ENCODE peak calls at places on chromosomes 1 and 21, in six cellular contexts. Q, V, G, S, O and F are unnamed samples.

GRCh38 chr1:223180803-223181321 is 37.8 kb upstream of the TLR5 start:
- DNase-seq in O (no peak), V (no peak), S (peak; percentile 12), G (no peak), Q (no peak), F (no peak)

GRCh38 chr1:15678578-15678977 is 5.5 kb upstream of the PLEKHM2 start:
- DNase-seq in S (peak; percentile 53), G (no peak), O (peak; percentile 45), Q (peak; percentile 14), V (peak; percentile 62), F (peak; percentile 65)

GRCh38 chr1:184078564-184079107 is 27.1 kb downstream of the TSEN15 start:
- DNase-seq in V (no peak), S (no peak), Q (no peak), O (no peak), G (no peak), F (no peak)

GRCh38 chr1:183227963-183228649 is 42.0 kb downstream of the LAMC2 start:
- DNase-seq in S (no peak), V (peak; percentile 30), O (peak; percentile 26), Q (peak; percentile 54), G (peak; percentile 66), F (peak; percentile 89)

GRCh38 chr1:181517181-181517875 is 34.0 kb downstream of the CACNA1E start:
- DNase-seq in G (no peak), S (no peak), V (no peak), Q (no peak), O (no peak), F (no peak)

GRCh38 chr1:2877391-2877790 is 75.9 kb upstream of the TTC34 start:
- DNase-seq in S (no peak), V (no peak), Q (no peak), G (no peak), O (no peak), F (no peak)

GRCh38 chr1:233114159-233114558 is 163.7 kb downstream of the NTPCR start:
- DNase-seq in V (no peak), O (peak; percentile 29), S (no peak), G (no peak), Q (peak; percentile 10), F (peak; percentile 25)

GRCh38 chr1:114314098-114314497 is 160.4 kb upstream of the SYT6 start:
- DNase-seq in O (no peak), S (no peak), Q (no peak), V (no peak), G (no peak), F (no peak)

GRCh38 chr1:98439471-98439870 is 222.1 kb upstream of the SNX7 start:
- DNase-seq in S (no peak), Q (no peak), O (no peak), G (no peak), V (no peak), F (no peak)

GRCh38 chr1:159881930-159882839 is 17.8 kb downstream of the CFAP45 start:
- DNase-seq in Q (peak; percentile 89), G (peak; percentile 59), S (no peak), O (peak; percentile 96), V (peak; percentile 32), F (no peak)

GRCh38 chr1:183896466-183897026 is 91.6 kb downstream of the RGL1 start:
- DNase-seq in S (no peak), O (no peak), G (no peak), Q (no peak), V (no peak), F (no peak)

GRCh38 chr1:76257823-76258222 is 183.3 kb downstream of the ST6GALNAC3 start:
- DNase-seq in S (no peak), G (no peak), V (no peak), Q (peak; percentile 20), O (no peak), F (no peak)

GRCh38 chr1:218339267-218339831 is 5.8 kb upstream of the TGFB2 start:
- DNase-seq in V (peak; percentile 19), Q (peak; percentile 74), O (no peak), G (peak; percentile 40), S (no peak), F (peak; percentile 53)

GRCh38 chr1:82778612-82779011 is 977.9 kb downstream of the ADGRL2 start:
- DNase-seq in O (no peak), G (peak; percentile 13), V (no peak), Q (peak; percentile 17), S (no peak), F (peak; percentile 66)

GRCh38 chr1:54109131-54110105 is 43.4 kb downstream of the CDCP2 start:
- DNase-seq in V (no peak), G (no peak), S (no peak), O (no peak), Q (no peak), F (no peak)

GRCh38 chr21:37530901-37531351 is 164.4 kb downstream of the DYRK1A start:
- DNase-seq in G (no peak), Q (no peak), O (no peak), S (no peak), V (no peak), F (no peak)

GRCh38 chr1:21280011-21280471 is 10.2 kb downstream of the ECE1 start:
- DNase-seq in Q (peak; percentile 92), O (no peak), G (no peak), V (no peak), S (no peak), F (no peak)

GRCh38 chr1:99682291-99682751 is 36.4 kb downstream of the PALMD start:
- DNase-seq in G (no peak), O (no peak), S (no peak), Q (peak; percentile 89), V (no peak), F (no peak)

GRCh38 chr1:161440312-161440894 is 64.9 kb upstream of the FCGR2A start:
- DNase-seq in O (no peak), Q (peak; percentile 51), G (peak; percentile 85), S (peak; percentile 23), V (peak; percentile 51), F (peak; percentile 89)

GRCh38 chr1:236377832-236378535 is 16.1 kb upstream of the EDARADD start:
- DNase-seq in S (no peak), G (no peak), Q (no peak), O (no peak), V (no peak), F (no peak)

GRCh38 chr1:59151387-59151761 is 145.5 kb upstream of the FGGY start:
- DNase-seq in S (no peak), O (no peak), G (no peak), Q (no peak), V (no peak), F (no peak)

GRCh38 chr21:45715441-45715840 is 71.9 kb downstream of the PCBP3 start:
- DNase-seq in Q (no peak), G (no peak), S (no peak), V (no peak), O (no peak), F (no peak)

GRCh38 chr1:153598309-153599172 is 14.4 kb downstream of the S100A16 start:
- DNase-seq in G (no peak), S (peak; percentile 88), V (no peak), O (no peak), Q (peak; percentile 78), F (peak; percentile 93)

GRCh38 chr1:221344693-221345092 is 397.2 kb downstream of the DUSP10 start:
- DNase-seq in O (no peak), Q (no peak), G (no peak), S (no peak), V (no peak), F (no peak)

GRCh38 chr1:73909043-73909567 is 288.9 kb downstream of the LRRIQ3 start:
- DNase-seq in Q (no peak), V (no peak), G (no peak), S (no peak), O (no peak), F (no peak)

GRCh38 chr1:62688687-62689085 is 500 bp upstream of the DOCK7 start:
- DNase-seq in Q (no peak), G (no peak), V (peak; percentile 4), S (no peak), O (no peak), F (peak; percentile 44)

GRCh38 chr1:62686822-62687221 is 1.4 kb downstream of the DOCK7 start:
- DNase-seq in S (no peak), O (no peak), G (no peak), Q (no peak), V (no peak), F (no peak)

GRCh38 chr1:62689524-62689923 is 1.3 kb upstream of the DOCK7 start:
- DNase-seq in V (peak; percentile 77), S (no peak), O (peak; percentile 51), G (no peak), Q (peak; percentile 76), F (no peak)

GRCh38 chr1:62687421-62687902 is 724 bp downstream of the DOCK7 start:
- DNase-seq in O (no peak), S (no peak), Q (peak; percentile 54), G (no peak), V (peak; percentile 65), F (no peak)

DNA sequence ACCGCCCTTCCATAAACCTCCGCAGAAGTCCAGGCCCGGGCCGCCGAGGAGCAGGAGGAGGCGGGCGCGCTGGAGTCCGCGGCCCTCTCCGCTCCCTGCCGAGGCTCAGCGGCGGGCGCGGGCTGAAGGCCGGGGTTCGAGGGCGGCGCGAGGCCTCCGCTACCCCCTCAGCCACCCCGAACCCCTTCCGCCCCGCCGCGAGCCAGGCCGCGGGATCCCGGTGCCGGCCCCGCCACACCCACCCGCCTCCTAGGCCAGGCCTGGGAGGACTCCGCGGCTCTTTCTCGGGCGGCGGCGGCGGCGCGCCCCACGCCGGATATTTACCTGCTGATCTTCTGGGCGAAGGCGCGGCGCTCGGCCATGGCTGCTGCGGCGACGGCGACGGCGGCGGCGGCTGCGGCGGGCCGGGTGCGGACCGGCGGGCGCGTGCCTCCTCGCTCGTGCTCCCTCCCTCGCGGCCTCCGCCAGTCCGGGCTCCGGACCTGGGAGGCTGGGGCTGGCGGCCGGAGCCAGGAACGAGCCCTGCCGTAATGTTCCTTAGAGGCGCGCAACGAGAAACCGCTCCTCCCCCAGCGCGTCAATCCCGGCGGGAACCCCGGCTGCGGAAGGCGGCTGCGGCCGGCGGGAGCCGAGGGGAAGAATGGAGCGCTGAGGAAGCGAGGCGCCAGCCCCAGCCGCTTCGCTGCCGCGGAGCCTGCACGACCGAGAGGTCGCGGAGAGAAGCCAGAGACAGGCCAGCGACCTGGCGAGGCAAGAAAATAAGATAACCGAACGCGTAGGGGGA is at the start of gene DOCK7:
- DNase-seq in G (peak; percentile 74), Q (peak; percentile 73), O (peak; percentile 53), S (no peak), V (peak; percentile 48), F (peak; percentile 93)
- TF ChIP-seq POLR2AphosphoS5 in G (no peak), Q (peak; percentile 62), O (peak; percentile 48), S (no peak), V (no peak), F (peak; percentile 40)

DNA sequence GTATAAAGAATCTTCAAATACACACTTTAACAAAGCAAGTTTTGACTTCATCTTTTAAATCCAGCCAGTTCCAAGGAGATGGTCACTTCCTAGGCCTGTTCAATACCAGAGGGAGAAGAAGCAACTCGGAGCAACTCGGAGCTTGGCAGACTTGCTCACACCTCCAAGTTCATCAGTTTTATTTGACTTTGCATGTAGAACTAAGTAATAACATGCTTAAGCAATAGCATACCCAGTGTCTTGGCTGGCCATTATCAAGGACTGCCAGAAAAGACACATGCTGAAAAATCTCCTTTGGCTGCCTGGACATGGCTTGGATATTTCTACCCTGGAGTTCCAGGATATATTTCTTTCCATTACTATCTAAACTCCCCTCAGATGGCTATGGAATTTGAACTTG is 52.6 kb downstream of the GNG12 start:
- DNase-seq in O (no peak), G (no peak), S (no peak), V (no peak), Q (no peak), F (no peak)
- TF ChIP-seq EZH2 in O (no peak), G (no peak), S (no peak), V (no peak), Q (no peak), F (no peak)

GRCh38 chr1:64497484-64497883 is 27.6 kb downstream of the CACHD1 start:
- DNase-seq in V (no peak), O (no peak), Q (peak; percentile 46), G (no peak), S (no peak), F (peak; percentile 94)
- TF ChIP-seq POLR2AphosphoS5 in V (no peak), O (no peak), Q (no peak), G (no peak), S (no peak), F (no peak)

GRCh38 chr1:26162220-26162703 is 3.4 kb downstream of the FAM110D start:
- DNase-seq in O (no peak), V (no peak), G (no peak), S (no peak), Q (peak; percentile 25), F (no peak)
- TF ChIP-seq EZH2 in O (no peak), V (no peak), G (no peak), S (no peak), Q (no peak), F (peak; percentile 74)